ENCODE peak calls at places on chromosome 6, in four cellular contexts. M is H9, K is GM20000, D is colonic mucosa. X is an unnamed sample.

GRCh38 chr6:156782691-156783320 is 5.6 kb downstream of the ARID1B start:
- DNase-seq in M (no peak), K (no peak), D (no peak), X (no peak)

GRCh38 chr6:158938811-158939254 is 61.2 kb downstream of the RSPH3 start:
- DNase-seq in M (peak; percentile 71), K (no peak), D (peak; percentile 82), X (no peak)

GRCh38 chr6:22583927-22584326 is 14.6 kb downstream of the HDGFL1 start:
- DNase-seq in M (no peak), K (no peak), D (no peak), X (no peak)

GRCh38 chr6:41122373-41122772 is 31.8 kb downstream of the TREML1 start:
- DNase-seq in M (no peak), K (no peak), D (no peak), X (no peak)

GRCh38 chr6:15978426-15978825 is 150.5 kb upstream of the MYLIP start:
- DNase-seq in M (no peak), K (no peak), D (no peak), X (no peak)

GRCh38 chr6:137728386-137729349 is 138.4 kb upstream of the TNFAIP3 start:
- DNase-seq in M (no peak), K (no peak), D (no peak), X (no peak)

GRCh38 chr6:127459231-127459641 is at the start of gene KIAA0408:
- DNase-seq in M (peak; percentile 81), K (no peak), D (peak; percentile 33), X (no peak)

GRCh38 chr6:170091000-170091638 is 199.8 kb downstream of the DLL1 start:
- DNase-seq in M (no peak), K (no peak), D (no peak), X (no peak)

GRCh38 chr6:52992980-52993379 is 2.1 kb downstream of the GSTA4 start:
- DNase-seq in M (no peak), K (no peak), D (no peak), X (no peak)

GRCh38 chr6:46491201-46491788 is at the start of gene RCAN2:
- DNase-seq in M (peak; percentile 91), K (peak; percentile 65), D (peak; percentile 65), X (peak; percentile 74)

GRCh38 chr6:4133941-4134838 is 1.2 kb downstream of the ECI2 start:
- DNase-seq in M (no peak), K (peak; percentile 23), D (peak; percentile 52), X (no peak)

GRCh38 chr6:137162692-137163303 is 10.6 kb downstream of the IL22RA2 start:
- DNase-seq in M (no peak), K (no peak), D (no peak), X (no peak)

GRCh38 chr6:42199106-42199981 is 4.6 kb upstream of the GUCA1B start:
- DNase-seq in M (no peak), K (no peak), D (no peak), X (no peak)

GRCh38 chr6:2716926-2717700 is 33.6 kb downstream of the MYLK4 start:
- DNase-seq in M (no peak), K (no peak), D (no peak), X (no peak)

GRCh38 chr6:41072836-41073202 is at the start of gene NFYA:
- DNase-seq in M (peak; percentile 99), K (peak; percentile 97), D (no peak), X (peak; percentile 100)

GRCh38 chr6:13315896-13316295 is 12.4 kb downstream of the TBC1D7 start:
- DNase-seq in M (no peak), K (no peak), D (no peak), X (no peak)

GRCh38 chr6:13678255-13678983 is 33.2 kb downstream of the RANBP9 start:
- DNase-seq in M (no peak), K (no peak), D (no peak), X (peak; percentile 40)

GRCh38 chr6:169971171-169971861 is 219.9 kb downstream of the ERMARD start:
- DNase-seq in M (peak; percentile 17), K (no peak), D (peak; percentile 3), X (peak; percentile 3)

GRCh38 chr6:7513534-7513933 is 27.9 kb upstream of the DSP start:
- DNase-seq in M (no peak), K (no peak), D (no peak), X (no peak)

GRCh38 chr6:164628302-164628931 is 681.0 kb downstream of the C6orf118 start:
- DNase-seq in M (no peak), K (no peak), D (no peak), X (no peak)

GRCh38 chr6:36333889-36334288 is 2.8 kb downstream of the BNIP5 start:
- DNase-seq in M (no peak), K (no peak), D (no peak), X (no peak)

GRCh38 chr6:13278991-13279390 is 49.3 kb downstream of the TBC1D7 start:
- DNase-seq in M (no peak), K (no peak), D (no peak), X (no peak)

GRCh38 chr6:170057961-170058877 is 232.7 kb downstream of the DLL1 start:
- DNase-seq in M (no peak), K (no peak), D (no peak), X (no peak)

GRCh38 chr6:15329154-15329781 is 83.4 kb downstream of the JARID2 start:
- DNase-seq in M (no peak), K (no peak), D (no peak), X (no peak)

GRCh38 chr6:79115557-79115956 is 37.5 kb upstream of the PHIP start:
- DNase-seq in M (no peak), K (no peak), D (no peak), X (no peak)

GRCh38 chr6:45655630-45656422 is 278.1 kb upstream of the SUPT3H start:
- DNase-seq in M (no peak), K (no peak), D (no peak), X (no peak)

GRCh38 chr6:110543106-110543505 is 66.7 kb upstream of the SLC22A16 start:
- DNase-seq in M (no peak), K (no peak), D (no peak), X (no peak)

GRCh38 chr6:108801331-108801730 is 46.9 kb upstream of the ARMC2 start:
- DNase-seq in M (no peak), K (no peak), D (no peak), X (no peak)

GRCh38 chr6:89611666-89612065 is 26.9 kb downstream of the LYRM2 start:
- DNase-seq in M (no peak), K (no peak), D (no peak), X (no peak)

GRCh38 chr6:89612121-89612520 is 26.4 kb downstream of the LYRM2 start:
- DNase-seq in M (peak; percentile 62), K (no peak), D (no peak), X (no peak)

GRCh38 chr6:89613790-89614189 is 24.8 kb downstream of the LYRM2 start:
- DNase-seq in M (no peak), K (no peak), D (no peak), X (no peak)

GRCh38 chr6:89605861-89606260 is 32.7 kb downstream of the LYRM2 start:
- DNase-seq in M (no peak), K (no peak), D (no peak), X (no peak)

DNA sequence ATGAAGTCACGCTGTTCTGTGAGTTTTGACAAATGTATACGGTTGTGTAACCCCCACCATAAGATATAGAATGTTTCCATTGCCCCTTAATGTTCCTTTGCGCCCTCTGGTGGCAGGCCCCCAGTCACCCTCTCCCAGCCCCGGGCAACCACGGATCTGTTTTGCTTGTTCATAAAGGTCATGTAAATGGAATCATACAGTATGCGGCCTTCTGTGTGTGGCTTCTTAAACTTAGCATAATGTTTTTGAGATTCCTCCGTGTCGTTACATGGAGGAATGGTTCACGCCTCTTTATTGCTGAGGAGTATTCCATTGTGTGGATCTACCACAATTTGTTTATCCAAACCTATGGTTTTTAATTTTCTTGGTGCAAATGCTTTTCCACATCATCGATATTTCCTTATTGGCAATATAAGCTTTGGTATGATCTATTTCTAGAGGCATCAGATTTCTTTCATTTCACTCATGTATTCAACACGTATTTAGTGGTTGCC is 28.4 kb downstream of the LYRM2 start:
- DNase-seq in M (peak; percentile 66), K (peak; percentile 71), D (peak; percentile 75), X (peak; percentile 78)
- TF ChIP-seq CTCF in M (peak; percentile 94), K (peak; percentile 80), D (peak; percentile 81), X (peak; percentile 82)

DNA sequence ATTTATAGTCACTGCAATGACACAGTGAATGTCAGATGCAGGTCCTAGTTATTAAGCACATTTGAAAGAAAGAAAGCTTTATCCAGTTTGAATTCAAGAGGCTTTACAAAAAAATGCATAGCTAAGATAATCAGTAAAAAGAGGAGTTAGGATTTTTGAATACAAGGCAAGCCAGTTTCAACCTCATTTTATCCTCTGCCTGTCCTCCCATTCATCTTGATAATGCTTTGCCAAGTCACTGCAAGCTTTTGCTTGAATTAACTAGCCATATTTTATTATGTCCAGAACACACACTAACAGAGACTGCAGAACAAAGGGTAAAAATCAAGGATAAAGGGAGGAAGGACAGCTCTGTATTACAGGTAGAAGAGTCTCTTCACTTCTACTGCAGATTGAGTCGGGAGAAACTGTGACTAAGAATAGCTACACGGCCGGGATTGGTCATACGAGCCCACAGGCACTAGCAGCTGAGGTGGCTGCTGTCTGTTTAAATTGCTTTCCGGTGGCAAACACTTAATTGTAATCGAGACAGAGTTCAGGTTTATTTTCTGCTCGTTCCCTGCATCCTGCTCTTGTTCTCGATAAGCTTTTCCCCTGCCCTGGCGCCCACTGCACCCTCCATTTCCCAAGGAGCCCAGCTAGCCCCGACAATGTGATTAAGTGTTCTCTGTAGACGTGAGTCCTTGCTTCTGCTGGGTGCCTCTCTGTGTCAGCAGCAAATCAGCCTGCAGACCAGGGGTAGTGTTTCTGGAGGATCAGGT is 30.5 kb upstream of the AKAP12 start:
- DNase-seq in M (no peak), K (no peak), D (no peak), X (no peak)
- TF ChIP-seq CTCF in M (no peak), K (no peak), D (no peak), X (no peak)

DNA sequence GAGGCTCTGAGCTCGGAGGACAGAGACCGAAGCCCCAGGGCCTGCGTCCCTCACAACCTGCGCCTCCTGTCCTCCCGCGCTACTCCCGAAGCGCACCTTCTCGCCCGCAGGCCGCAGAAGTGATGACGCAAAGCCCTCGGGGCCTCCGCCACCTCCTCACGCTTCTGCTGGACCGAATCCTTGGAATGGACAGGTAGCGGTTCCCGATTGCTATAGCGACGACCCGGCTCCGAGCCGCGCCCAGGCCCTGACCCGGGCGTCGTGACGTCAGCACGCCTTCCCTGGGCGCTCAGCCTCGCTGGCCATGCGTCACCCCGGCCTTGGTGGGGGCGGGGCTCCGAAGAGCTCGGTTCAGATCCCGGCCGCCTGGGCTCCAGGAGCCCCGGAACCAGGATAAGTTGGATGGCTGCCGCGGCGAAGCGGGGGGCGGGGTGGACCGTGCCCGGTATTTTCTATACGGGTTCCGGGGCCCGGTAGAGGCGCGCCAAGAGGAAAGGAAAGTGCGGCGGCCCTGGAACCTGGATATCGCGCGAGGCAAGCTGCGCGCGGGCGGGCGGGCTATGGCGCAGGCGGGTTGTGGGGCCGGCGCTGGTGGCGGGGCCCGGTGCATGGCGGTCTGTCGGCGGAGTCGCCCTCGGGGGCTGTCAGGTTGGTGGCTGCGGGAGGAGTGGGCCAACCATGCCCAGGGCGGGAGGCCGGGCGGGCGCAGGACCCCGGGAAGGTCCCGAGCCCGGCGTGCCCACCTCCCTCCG is at the start of gene ZNF76:
- DNase-seq in M (peak; percentile 98), K (peak; percentile 97), D (peak; percentile 98), X (peak; percentile 99)
- TF ChIP-seq CTCF in M (no peak), K (no peak), D (no peak), X (no peak)

GRCh38 chr6:56669041-56669440 is 26.4 kb upstream of the DST start:
- DNase-seq in M (no peak), K (no peak), D (no peak), X (no peak)

GRCh38 chr6:56669585-56669984 is 26.9 kb upstream of the DST start:
- DNase-seq in M (no peak), K (no peak), D (no peak), X (no peak)

GRCh38 chr6:56671651-56672461 is 29.2 kb upstream of the DST start:
- DNase-seq in M (no peak), K (no peak), D (peak; percentile 56), X (peak; percentile 15)

GRCh38 chr6:56668158-56668557 is 25.5 kb upstream of the DST start:
- DNase-seq in M (no peak), K (no peak), D (no peak), X (no peak)

GRCh38 chr6:56671160-56671559 is 28.5 kb upstream of the DST start:
- DNase-seq in M (no peak), K (no peak), D (no peak), X (no peak)
- TF ChIP-seq CTCF in M (no peak), K (no peak), D (no peak), X (no peak)

X was measured in endothelial cell.